ENCODE peak calls at places on chromosomes 5 and 9, in five cellular contexts. A, Q, B, R and P are unnamed samples.

GRCh38 chr5:149409268-149409948 is 30.3 kb upstream of the IL17B start:
- DNase-seq in A (no peak), Q (no peak), B (no peak), R (no peak), P (no peak)

GRCh38 chr5:5270958-5271605 is 131.0 kb downstream of the ADAMTS16 start:
- DNase-seq in A (peak), Q (peak), B (peak), R (peak), P (peak)

GRCh38 chr5:163915481-163915961 is 410.1 kb downstream of the MAT2B start:
- DNase-seq in A (peak), Q (no peak), B (no peak), R (no peak), P (no peak)

GRCh38 chr5:138874241-138874640 is 894 bp downstream of the LRRTM2 start:
- DNase-seq in A (no peak), Q (no peak), B (no peak), R (no peak), P (no peak)

GRCh38 chr5:125059255-125060050 is 313.0 kb upstream of the ZNF608 start:
- DNase-seq in A (peak), Q (no peak), B (no peak), R (no peak), P (no peak)

GRCh38 chr5:102762095-102762534 is 7.0 kb downstream of the PAM start:
- DNase-seq in A (no peak), Q (no peak), B (no peak), R (no peak), P (no peak)

GRCh38 chr9:126116351-126117157 is 210.1 kb upstream of the MVB12B start:
- DNase-seq in A (no peak), Q (no peak), B (no peak), R (no peak), P (no peak)

GRCh38 chr5:74040065-74040551 is 414.1 kb downstream of the ARHGEF28 start:
- DNase-seq in A (peak), Q (no peak), B (no peak), R (no peak), P (no peak)

GRCh38 chr5:172504736-172505402 is 50.5 kb upstream of the SH3PXD2B start:
- DNase-seq in A (no peak), Q (peak), B (peak), R (peak), P (no peak)

GRCh38 chr5:56148453-56148971 is 84.6 kb downstream of the ANKRD55 start:
- DNase-seq in A (no peak), Q (no peak), B (no peak), R (no peak), P (no peak)

GRCh38 chr5:469752-470483 is 26.9 kb downstream of the EXOC3 start:
- DNase-seq in A (no peak), Q (no peak), B (peak), R (no peak), P (no peak)

GRCh38 chr5:55713871-55714270 is 1.7 kb upstream of the SLC38A9 start:
- DNase-seq in A (no peak), Q (no peak), B (no peak), R (no peak), P (no peak)

GRCh38 chr5:40616791-40617190 is 62.9 kb upstream of the PTGER4 start:
- DNase-seq in A (no peak), Q (no peak), B (no peak), R (no peak), P (no peak)

GRCh38 chr5:43429706-43430105 is 17.5 kb upstream of the CCL28 start:
- DNase-seq in A (no peak), Q (no peak), B (no peak), R (no peak), P (no peak)

GRCh38 chr5:329106-329757 is 7.7 kb downstream of the AHRR start:
- DNase-seq in A (no peak), Q (no peak), B (no peak), R (no peak), P (no peak)

GRCh38 chr9:70229026-70229425 is 29.8 kb upstream of the SMC5 start:
- DNase-seq in A (peak), Q (no peak), B (no peak), R (peak), P (no peak)

GRCh38 chr9:28951945-28952344 is 1378.7 kb upstream of the C9orf72 start:
- DNase-seq in A (no peak), Q (no peak), B (no peak), R (no peak), P (no peak)

GRCh38 chr9:101270325-101270701 is 114.5 kb downstream of the BAAT start:
- DNase-seq in A (no peak), Q (no peak), B (no peak), R (no peak), P (no peak)

GRCh38 chr5:172173771-172174170 is 14.3 kb downstream of the STK10 start:
- DNase-seq in A (no peak), Q (no peak), B (no peak), R (no peak), P (no peak)

GRCh38 chr5:96048763-96049162 is 87.1 kb upstream of the ELL2 start:
- DNase-seq in A (peak), Q (no peak), B (no peak), R (no peak), P (no peak)
- H3K27ac ChIP-seq in A (no peak), Q (no peak), B (no peak), R (no peak), P (no peak)

GRCh38 chr5:170353946-170354345 is 35.2 kb downstream of the KCNMB1 start:
- DNase-seq in A (no peak), Q (no peak), B (peak), R (peak), P (no peak)
- H3K27ac ChIP-seq in A (no peak), Q (no peak), B (no peak), R (no peak), P (no peak)

DNA sequence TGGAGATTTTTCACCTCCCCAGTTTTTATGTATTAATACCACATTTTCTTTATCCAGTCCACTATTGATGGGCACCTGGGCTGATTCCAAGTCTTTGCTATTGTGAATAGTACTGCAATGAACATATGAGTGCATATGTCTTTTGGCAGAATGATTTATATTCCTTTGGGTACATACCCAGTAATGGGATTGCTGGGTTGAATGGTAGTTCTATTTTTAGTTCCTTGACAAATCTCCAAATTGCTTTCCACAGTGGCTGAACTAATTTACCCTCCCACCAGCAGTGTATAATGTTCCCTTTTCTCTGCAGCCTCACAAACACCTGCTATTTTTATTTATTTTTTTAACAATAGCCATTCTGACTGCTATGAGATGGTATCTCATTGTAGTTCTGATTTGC is 340.2 kb downstream of the ADAMTS6 start:
- DNase-seq in A (no peak), Q (no peak), B (no peak), R (no peak), P (no peak)
- H3K27ac ChIP-seq in A (no peak), Q (no peak), B (no peak), R (no peak), P (no peak)

GRCh38 chr9:133515615-133516255 is 9.0 kb downstream of the MYMK start:
- DNase-seq in A (no peak), Q (no peak), B (no peak), R (no peak), P (no peak)

GRCh38 chr9:133516961-133517350 is 7.8 kb downstream of the MYMK start:
- DNase-seq in A (no peak), Q (no peak), B (no peak), R (no peak), P (no peak)

GRCh38 chr9:133516256-133516960 is 8.4 kb downstream of the MYMK start:
- DNase-seq in A (no peak), Q (no peak), B (no peak), R (no peak), P (no peak)

GRCh38 chr9:133514475-133515239 is 10.1 kb downstream of the MYMK start:
- DNase-seq in A (no peak), Q (no peak), B (peak), R (no peak), P (no peak)

DNA sequence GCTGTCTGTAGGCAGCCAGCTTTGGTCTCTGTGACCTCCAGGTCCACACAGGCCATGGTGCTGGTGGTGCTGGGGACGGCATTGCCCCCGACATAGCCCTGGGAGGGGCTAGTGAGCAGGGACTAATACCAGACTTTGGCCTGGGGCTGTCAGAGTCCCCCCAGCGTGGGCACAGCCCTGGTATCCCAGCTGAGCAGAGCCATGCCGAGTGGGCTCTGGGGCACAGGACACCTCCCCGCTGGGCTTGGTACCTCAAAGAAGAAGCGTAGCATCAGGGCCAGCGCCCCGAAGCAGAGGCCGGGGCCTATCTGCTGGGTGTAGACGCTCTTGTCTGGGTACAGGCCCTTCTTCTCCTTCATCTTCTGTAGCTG is 9.5 kb downstream of the MYMK start:
- DNase-seq in A (no peak), Q (no peak), B (no peak), R (no peak), P (no peak)
- H3K27ac ChIP-seq in A (no peak), Q (no peak), B (no peak), R (no peak), P (no peak)

DNA sequence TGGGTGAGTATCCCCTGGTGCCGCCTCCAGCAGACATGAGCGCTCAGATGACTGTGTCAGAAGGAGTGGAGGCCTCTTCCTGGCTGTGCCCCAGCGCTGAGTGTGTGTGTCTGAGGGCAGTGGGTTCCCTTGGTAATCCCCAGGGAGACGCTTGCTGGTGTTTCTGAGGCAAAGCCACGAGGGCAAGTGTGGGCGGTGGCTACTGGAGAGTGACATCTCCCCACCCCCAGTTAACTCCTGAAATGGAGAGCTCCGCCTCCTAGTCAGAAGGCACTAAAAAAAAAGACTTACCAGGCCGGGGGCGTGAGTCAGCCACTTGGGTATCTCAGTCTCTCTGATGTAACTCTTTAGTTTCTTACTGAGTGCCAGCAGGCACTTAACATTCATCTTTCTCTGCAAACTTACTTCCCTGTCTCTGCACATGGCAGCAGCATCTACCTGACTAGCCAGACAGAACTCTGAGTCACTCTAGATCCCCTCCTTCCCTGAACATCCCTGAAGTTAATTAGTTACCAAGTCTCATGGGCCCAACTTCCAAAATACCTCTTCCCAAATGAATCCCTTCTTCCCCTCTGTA is 19.3 kb downstream of the ORM2 start:
- DNase-seq in A (peak), Q (peak), B (no peak), R (peak), P (peak)
- H3K27ac ChIP-seq in A (peak), Q (peak), B (no peak), R (peak), P (no peak)

DNA sequence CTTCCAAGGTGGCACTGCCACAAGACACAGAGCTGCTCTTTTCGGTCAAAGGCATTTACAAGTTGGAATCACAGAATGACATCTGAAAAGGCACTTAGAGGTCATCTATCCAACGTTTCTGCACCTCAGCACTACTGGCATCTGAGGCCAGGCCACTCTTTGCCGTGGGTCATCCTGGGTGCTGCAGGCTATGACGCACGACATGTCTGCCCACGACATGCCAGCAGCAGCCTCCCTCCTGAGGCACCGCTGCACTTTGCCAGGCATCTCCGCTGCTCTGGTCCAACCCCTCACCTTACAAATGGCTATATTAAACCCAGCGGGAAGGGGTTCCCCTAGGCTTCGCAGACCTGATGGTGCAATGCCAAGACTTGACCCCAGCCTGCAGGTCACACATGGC is 8.1 kb downstream of the SURF4 start:
- DNase-seq in A (no peak), Q (no peak), B (no peak), R (no peak), P (no peak)
- H3K27ac ChIP-seq in A (peak), Q (peak), B (no peak), R (no peak), P (no peak)

GRCh38 chr9:111300140-111300735 is 29.8 kb downstream of the OR2K2 start:
- DNase-seq in A (no peak), Q (no peak), B (no peak), R (no peak), P (no peak)
- H3K27ac ChIP-seq in A (no peak), Q (peak), B (no peak), R (no peak), P (no peak)

GRCh38 chr5:141508440-141508807 is 19.5 kb downstream of the PCDHGC5 start:
- DNase-seq in A (no peak), Q (no peak), B (no peak), R (no peak), P (no peak)
- H3K27ac ChIP-seq in A (peak), Q (peak), B (peak), R (peak), P (no peak)

DNA sequence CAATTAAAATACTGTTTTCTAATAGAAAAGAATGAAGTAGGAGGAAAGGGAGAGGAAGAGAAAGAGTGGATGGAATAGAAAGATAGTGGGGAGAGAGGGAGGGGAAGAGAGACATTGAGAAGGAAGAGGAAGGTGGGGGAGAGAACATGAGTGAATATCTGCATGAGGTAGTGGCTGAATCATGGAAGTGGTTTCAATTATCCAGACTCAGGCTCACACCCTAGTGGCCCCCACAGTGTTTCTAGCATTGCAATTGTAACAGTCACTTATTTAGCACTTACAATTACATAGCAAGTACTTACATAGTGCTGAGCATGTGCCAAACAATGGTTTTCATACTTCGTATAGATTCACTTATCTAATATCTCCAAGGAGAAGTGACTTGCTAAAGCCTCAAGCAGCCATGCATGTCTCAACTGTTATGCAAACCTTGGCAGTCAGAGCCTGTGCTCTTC is 72.7 kb downstream of the CAST start:
- DNase-seq in A (no peak), Q (no peak), B (no peak), R (no peak), P (no peak)
- H3K27ac ChIP-seq in A (peak), Q (no peak), B (peak), R (no peak), P (no peak)

DNA sequence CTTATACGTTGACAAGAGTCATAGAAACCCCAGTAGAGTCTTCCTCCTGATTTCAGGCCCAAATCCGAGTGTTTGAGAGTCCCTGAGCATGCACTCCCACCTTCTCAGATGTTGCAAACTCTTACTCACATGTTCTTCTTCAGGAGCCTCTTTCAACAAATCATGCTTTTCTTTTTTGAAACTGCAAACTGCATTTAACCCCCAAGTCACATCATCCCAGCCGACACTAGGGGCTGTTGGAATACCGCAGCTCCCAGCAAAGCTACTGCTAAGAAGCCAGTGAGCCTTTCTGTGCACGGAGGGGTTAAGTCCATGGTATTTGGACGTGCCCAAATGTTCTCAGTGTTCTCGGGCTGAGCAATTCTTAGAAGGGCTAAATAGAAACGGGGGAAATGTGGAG is 282.9 kb downstream of the NFIB start:
- DNase-seq in A (peak), Q (no peak), B (peak), R (peak), P (peak)
- H3K27ac ChIP-seq in A (peak), Q (peak), B (peak), R (peak), P (no peak)